ENCODE peak calls at places on chromosome 2, in six cellular contexts. T is tibial nerve, R is heart left ventricle, A is MM.1S, M is suprapubic skin, H is fibroblast of lung. B is an unnamed sample.

GRCh38 chr2:61853086-61853847 is 593 bp downstream of the FAM161A start:
- DNase-seq in T (peak; percentile 52), H (peak; percentile 52), R (no peak), A (peak; percentile 65), M (no peak), B (peak; percentile 40)

GRCh38 chr2:42359894-42360483 is 1.0 kb downstream of the COX7A2L start:
- DNase-seq in R (no peak), A (no peak), T (no peak), H (peak; percentile 59), M (no peak), B (no peak)

GRCh38 chr2:27489118-27489497 is 435 bp downstream of the IFT172 start:
- DNase-seq in M (no peak), A (peak; percentile 35), T (no peak), H (peak; percentile 26), R (no peak), B (no peak)

GRCh38 chr2:181300600-181301291 is 156.4 kb upstream of the ITGA4 start:
- DNase-seq in H (no peak), T (no peak), R (no peak), M (no peak), A (no peak), B (no peak)

GRCh38 chr2:70473101-70473722 is 80.4 kb downstream of the TGFA start:
- DNase-seq in R (no peak), M (no peak), H (no peak), A (no peak), T (no peak), B (no peak)

GRCh38 chr2:3193423-3194330 is 183.9 kb downstream of the EIPR1 start:
- DNase-seq in A (no peak), T (no peak), M (no peak), H (peak; percentile 51), R (no peak), B (no peak)

GRCh38 chr2:44362207-44363015 is 664 bp downstream of the CAMKMT start:
- DNase-seq in T (peak; percentile 49), H (peak; percentile 54), R (peak; percentile 63), A (peak; percentile 42), M (no peak), B (peak; percentile 40)

GRCh38 chr2:5825686-5826085 is 133.5 kb downstream of the SOX11 start:
- DNase-seq in A (no peak), R (no peak), M (no peak), H (no peak), T (no peak), B (no peak)

GRCh38 chr2:184047536-184047935 is 550.8 kb upstream of the ZNF804A start:
- DNase-seq in H (no peak), T (no peak), A (no peak), R (no peak), M (no peak), B (no peak)

GRCh38 chr2:158189526-158189925 is 87.8 kb downstream of the UPP2 start:
- DNase-seq in R (no peak), A (peak; percentile 45), T (no peak), M (no peak), H (no peak), B (no peak)

GRCh38 chr2:41414486-41415230 is 633.2 kb upstream of the PKDCC start:
- DNase-seq in R (no peak), A (peak; percentile 63), H (peak; percentile 20), M (no peak), T (peak; percentile 10), B (peak; percentile 7)

GRCh38 chr2:109382236-109382930 is 231.4 kb downstream of the SEPTIN10 start:
- DNase-seq in R (no peak), M (peak; percentile 45), H (no peak), T (no peak), A (no peak), B (no peak)

GRCh38 chr2:130814931-130815680 is 21.6 kb upstream of the ARHGEF4 start:
- DNase-seq in M (peak; percentile 56), H (no peak), A (no peak), R (no peak), T (no peak), B (no peak)

GRCh38 chr2:24754985-24755690 is 38.1 kb downstream of the PTRHD1 start:
- DNase-seq in H (no peak), T (no peak), M (no peak), R (no peak), A (no peak), B (peak; percentile 34)

GRCh38 chr2:44931177-44931795 is 10.2 kb upstream of the SIX3 start:
- DNase-seq in R (no peak), M (peak; percentile 38), A (no peak), H (no peak), T (no peak), B (no peak)

GRCh38 chr2:84687498-84688149 is 171.3 kb downstream of the DNAH6 start:
- DNase-seq in M (no peak), T (no peak), R (no peak), H (no peak), A (no peak), B (no peak)

DNA sequence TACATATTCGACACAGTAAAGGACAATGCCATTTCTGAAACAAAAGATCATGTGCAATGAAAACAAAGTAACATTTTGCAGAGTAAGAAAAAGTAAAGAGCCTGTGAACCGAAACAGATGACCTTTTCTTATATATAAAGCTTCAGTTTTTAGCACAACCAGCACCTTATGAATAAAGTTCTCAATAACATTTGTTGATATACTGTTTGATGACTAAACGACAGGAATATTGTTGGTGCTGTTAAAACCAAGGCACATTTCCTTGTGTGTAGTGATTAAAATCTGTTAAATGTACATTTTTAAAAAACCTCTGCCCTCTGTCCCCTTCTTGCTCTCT is 1.4 kb downstream of the PELI1 start:
- DNase-seq in R (no peak), M (no peak), A (peak; percentile 30), T (no peak), H (peak; percentile 43), B (no peak)
- H3K27ac ChIP-seq in R (peak overlapping the region; percentile 99), M (peak overlapping the region; percentile 98), A (peak overlapping the region; percentile 62), T (peak overlapping the region; percentile 94), H (peak overlapping the region; percentile 69), B (peak overlapping the region; percentile 88)

DNA sequence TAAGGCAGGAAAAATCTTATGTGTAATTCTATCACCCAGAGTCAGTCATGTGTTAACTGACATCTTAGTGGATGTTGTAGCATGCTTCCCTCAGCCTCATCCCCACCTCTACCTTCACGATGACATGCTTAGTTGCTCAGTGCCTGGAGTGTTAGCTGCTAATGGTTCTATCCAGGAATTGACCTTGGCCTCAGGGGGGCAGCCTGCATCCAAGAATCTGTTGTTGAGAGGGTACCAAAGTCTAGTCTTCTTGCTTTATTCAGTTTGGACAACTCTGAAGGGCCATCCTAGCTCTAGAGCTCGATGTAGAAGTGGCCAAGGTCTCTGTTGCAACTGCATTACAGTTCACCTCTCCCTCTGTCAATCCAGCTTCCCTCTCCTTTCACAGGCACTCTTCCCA is 61.2 kb downstream of the ACYP2 start:
- DNase-seq in M (no peak), H (peak; percentile 65), R (peak; percentile 65), T (peak; percentile 53), A (no peak), B (peak; percentile 2)
- TF ChIP-seq CTCF in M (peak; percentile 23), H (peak; percentile 67), R (peak; percentile 57), T (peak; percentile 58), A (no peak), B (peak; percentile 51)

DNA sequence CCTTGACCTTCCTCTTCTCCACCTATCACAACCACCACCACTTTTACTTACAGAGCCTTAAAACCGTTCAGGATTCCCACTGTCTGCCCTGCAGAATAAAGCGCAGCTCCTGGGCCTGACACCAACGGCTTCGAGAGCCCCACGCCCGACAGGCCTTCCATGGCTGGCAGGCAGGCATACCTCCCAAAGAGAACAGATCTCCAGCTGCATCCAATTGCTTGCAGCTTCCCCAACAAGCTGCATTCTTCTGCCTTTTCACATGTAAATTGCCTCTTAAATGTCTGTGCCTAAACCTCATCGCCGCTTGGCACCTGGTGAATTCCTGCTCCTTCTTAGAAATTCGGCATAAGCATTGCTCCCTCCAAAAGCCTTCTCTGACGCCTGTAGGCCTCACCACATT is 31.5 kb upstream of the FAM124B start:
- DNase-seq in H (no peak), A (no peak), M (no peak), R (no peak), T (no peak), B (no peak)
- H3K4me1 ChIP-seq in H (no peaks in the 10 kb centered on the region), A (no peaks in the 10 kb centered on the region), M (no peaks in the 10 kb centered on the region), R (no peaks in the 10 kb centered on the region), T (no peaks in the 10 kb centered on the region), B (no peaks in the 10 kb centered on the region)

DNA sequence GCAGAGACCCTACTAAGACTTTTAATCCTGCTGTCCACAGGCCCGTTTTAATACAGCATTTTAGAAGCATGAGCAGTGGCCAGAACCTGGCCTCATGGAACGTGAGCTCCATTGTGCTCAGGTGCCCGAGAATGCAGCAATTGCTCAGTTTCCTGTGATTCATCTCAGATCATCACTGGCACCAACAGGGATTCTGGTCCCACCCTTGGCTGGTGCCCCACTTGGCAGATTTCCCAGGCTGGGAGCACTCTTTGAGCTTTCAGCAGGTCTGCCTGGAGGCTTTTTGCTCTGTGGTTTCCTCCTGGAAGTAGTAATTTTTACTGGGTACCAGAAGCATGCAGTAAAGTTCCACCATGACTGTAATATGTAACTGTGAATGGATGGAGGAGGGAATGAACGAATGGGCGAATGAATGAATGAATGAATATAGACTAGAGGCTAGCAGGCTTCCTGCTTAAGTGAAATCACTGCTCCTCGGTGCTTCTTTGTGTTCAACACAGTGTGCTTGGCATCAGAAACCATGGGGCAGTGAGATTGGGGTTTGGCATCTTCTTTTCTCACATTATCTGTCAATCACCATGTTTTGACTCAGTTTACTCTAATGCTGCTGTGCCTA is 312.9 kb downstream of the PRKCE start:
- DNase-seq in H (peak; percentile 86), T (peak; percentile 43), M (peak; percentile 85), R (peak; percentile 82), A (no peak), B (peak; percentile 99)
- H3K27ac ChIP-seq in H (peak overlapping the region; percentile 19), T (no peak overlapping the region), M (peak overlapping the region; percentile 29), R (peak overlapping the region; percentile 42), A (no peak overlapping the region), B (peak overlapping the region; percentile 34)